ENCODE peak calls at places on chromosomes 11 and 22, in eight cellular contexts. A is ecto neural progenitor cell; O is globus pallidus; W is activated CD8-positive, alpha-beta memory T cell treated with anti-CD3 and anti-CD28 coated beads for 1 hour; G is fibroblast of the aortic adventitia; Y is non-pigmented ciliary epithelial cell; D is activated naive CD4-positive, alpha-beta T cell; Z is ELF-1. F is an unnamed sample.

GRCh38 chr11:57405271-57405890 is 14.9 kb upstream of the PRG2 start:
- DNase-seq in A (no peak), O (no peak), W (no peak), G (no peak), Y (no peak), D (no peak), Z (no peak), F (no peak)

GRCh38 chr11:35303596-35304392 is 115.6 kb downstream of the SLC1A2 start:
- DNase-seq in A (no peak), O (peak; percentile 68), W (no peak), G (peak; percentile 95), Y (no peak), D (no peak), Z (no peak), F (no peak)

GRCh38 chr11:10568486-10568941 is at the start of gene LYVE1:
- DNase-seq in A (no peak), O (no peak), W (no peak), G (peak; percentile 15), Y (no peak), D (no peak), Z (no peak), F (no peak)

GRCh38 chr11:102836290-102836875 is 7.0 kb downstream of the MMP3 start:
- DNase-seq in A (no peak), O (no peak), W (no peak), G (peak; percentile 90), Y (peak; percentile 53), D (no peak), Z (no peak), F (no peak)

GRCh38 chr11:61917357-61918109 is at the start of gene RAB3IL1:
- DNase-seq in A (peak; percentile 82), O (peak; percentile 54), W (no peak), G (peak; percentile 47), Y (no peak), D (no peak), Z (peak; percentile 79), F (peak; percentile 80)

GRCh38 chr22:44684506-44685383 is 17.3 kb upstream of the PRR5 start:
- DNase-seq in A (peak; percentile 92), O (peak; percentile 57), W (peak; percentile 57), G (peak; percentile 90), Y (peak; percentile 60), D (peak; percentile 65), Z (peak; percentile 99), F (peak; percentile 99)

GRCh38 chr11:73040046-73040445 is 102.1 kb downstream of the FCHSD2 start:
- DNase-seq in A (peak; percentile 63), O (peak; percentile 87), W (no peak), G (no peak), Y (no peak), D (no peak), Z (peak; percentile 32), F (no peak)

GRCh38 chr11:104320091-104320490 is 156.1 kb upstream of the PDGFD start:
- DNase-seq in A (no peak), O (no peak), W (no peak), G (peak; percentile 34), Y (no peak), D (no peak), Z (no peak), F (no peak)

GRCh38 chr11:11218287-11218986 is 134.6 kb downstream of the CSNK2A3 start:
- DNase-seq in A (peak; percentile 24), O (no peak), W (no peak), G (no peak), Y (no peak), D (no peak), Z (no peak), F (no peak)

GRCh38 chr11:111378773-111379499 is at the start of gene POU2AF1:
- DNase-seq in A (no peak), O (no peak), W (peak; percentile 41), G (peak; percentile 43), Y (peak; percentile 1), D (peak; percentile 47), Z (no peak), F (no peak)

GRCh38 chr11:34308821-34309585 is 48.8 kb downstream of the ABTB2 start:
- DNase-seq in A (no peak), O (no peak), W (no peak), G (peak; percentile 88), Y (no peak), D (no peak), Z (no peak), F (no peak)

GRCh38 chr11:92504004-92504403 is 279.4 kb downstream of the FAT3 start:
- DNase-seq in A (no peak), O (no peak), W (no peak), G (no peak), Y (no peak), D (no peak), Z (no peak), F (no peak)

GRCh38 chr11:64726211-64726641 is 3.2 kb upstream of the NRXN2 start:
- DNase-seq in A (peak; percentile 59), O (no peak), W (no peak), G (no peak), Y (no peak), D (no peak), Z (peak; percentile 69), F (peak; percentile 66)

GRCh38 chr22:49928185-49928495 is 9.7 kb downstream of the CRELD2 start:
- DNase-seq in A (no peak), O (no peak), W (no peak), G (no peak), Y (no peak), D (no peak), Z (no peak), F (no peak)

GRCh38 chr11:88304352-88304751 is 33.2 kb downstream of the CTSC start:
- DNase-seq in A (no peak), O (no peak), W (no peak), G (no peak), Y (no peak), D (no peak), Z (no peak), F (no peak)

GRCh38 chr11:13210424-13210823 is 67.2 kb upstream of the BMAL1 start:
- DNase-seq in A (peak; percentile 60), O (peak; percentile 40), W (no peak), G (peak; percentile 91), Y (no peak), D (no peak), Z (peak; percentile 70), F (peak; percentile 90)

GRCh38 chr22:43270314-43270908 is 72.8 kb downstream of the SCUBE1 start:
- DNase-seq in A (peak; percentile 66), O (no peak), W (no peak), G (no peak), Y (no peak), D (no peak), Z (peak; percentile 93), F (peak; percentile 90)

GRCh38 chr11:69911310-69912160 is 92.3 kb upstream of the FGF3 start:
- DNase-seq in A (no peak), O (no peak), W (no peak), G (no peak), Y (no peak), D (no peak), Z (no peak), F (peak; percentile 52)

GRCh38 chr22:46596032-46596441 is 24.1 kb upstream of the GRAMD4 start:
- DNase-seq in A (no peak), O (no peak), W (no peak), G (no peak), Y (no peak), D (no peak), Z (no peak), F (no peak)

GRCh38 chr11:13316528-13316961 is 39.0 kb downstream of the BMAL1 start:
- DNase-seq in A (no peak), O (no peak), W (no peak), G (peak; percentile 91), Y (no peak), D (no peak), Z (no peak), F (peak; percentile 33)

GRCh38 chr11:96199563-96200025 is 143.4 kb downstream of the MAML2 start:
- DNase-seq in A (no peak), O (no peak), W (no peak), G (peak; percentile 60), Y (no peak), D (no peak), Z (no peak), F (no peak)

GRCh38 chr22:46069518-46070214 is 80.7 kb upstream of the PPARA start:
- DNase-seq in A (no peak), O (peak; percentile 93), W (no peak), G (peak; percentile 98), Y (no peak), D (no peak), Z (no peak), F (no peak)

GRCh38 chr22:46064966-46065666 is 85.2 kb upstream of the PPARA start:
- DNase-seq in A (no peak), O (peak; percentile 63), W (no peak), G (peak; percentile 71), Y (no peak), D (no peak), Z (no peak), F (peak; percentile 15)

GRCh38 chr11:107696140-107696539 is 15.7 kb downstream of the SLN start:
- DNase-seq in A (no peak), O (no peak), W (no peak), G (peak; percentile 95), Y (peak; percentile 87), D (no peak), Z (no peak), F (no peak)

GRCh38 chr11:66510271-66510989 is at the start of gene BBS1:
- DNase-seq in A (peak; percentile 93), O (peak; percentile 69), W (peak; percentile 51), G (peak; percentile 77), Y (peak; percentile 20), D (peak; percentile 73), Z (peak; percentile 91), F (peak; percentile 94)

GRCh38 chr22:39364646-39365405 is 15.0 kb downstream of the SYNGR1 start:
- DNase-seq in A (no peak), O (no peak), W (no peak), G (no peak), Y (no peak), D (no peak), Z (no peak), F (peak; percentile 54)

GRCh38 chr22:36797988-36798670 is 18.7 kb downstream of the PVALB start:
- DNase-seq in A (peak; percentile 80), O (no peak), W (no peak), G (no peak), Y (no peak), D (no peak), Z (no peak), F (no peak)

GRCh38 chr11:68798221-68798813 is 43.4 kb downstream of the CPT1A start:
- DNase-seq in A (peak; percentile 80), O (no peak), W (no peak), G (peak; percentile 15), Y (no peak), D (no peak), Z (peak; percentile 82), F (peak; percentile 67)